ENCODE peak calls at places on chromosomes 16 and 17, in four cellular contexts. G is naive thymus-derived CD4-positive, alpha-beta T cell; V is brain microvascular endothelial cell; N is AG10803. C is an unnamed sample.

GRCh38 chr16:75491876-75492275 is 3.4 kb downstream of the CHST6 start:
- DNase-seq in N (no peak), V (no peak), G (no peak), C (peak; percentile 89)

GRCh38 chr16:86777098-86777946 is 199.0 kb downstream of the FOXL1 start:
- DNase-seq in G (no peak), N (no peak), V (no peak), C (no peak)

GRCh38 chr16:3857189-3858013 is 23.1 kb downstream of the CREBBP start:
- DNase-seq in N (peak; percentile 78), G (no peak), V (no peak), C (no peak)

GRCh38 chr17:2282297-2282873 is 21.2 kb downstream of the SMG6 start:
- DNase-seq in N (peak; percentile 93), V (peak; percentile 48), G (peak; percentile 60), C (no peak)

GRCh38 chr16:62764572-62764971 is 728.3 kb upstream of the CDH8 start:
- DNase-seq in N (no peak), G (no peak), V (no peak), C (no peak)

GRCh38 chr17:826778-827177 is 44.6 kb downstream of the MRM3 start:
- DNase-seq in N (no peak), V (no peak), G (no peak), C (no peak)

GRCh38 chr17:78400581-78401240 is 22.3 kb downstream of the PGS1 start:
- DNase-seq in G (no peak), N (no peak), V (no peak), C (peak; percentile 66)

GRCh38 chr17:15963670-15964110 is 18.8 kb downstream of the ADORA2B start:
- DNase-seq in G (no peak), V (peak; percentile 64), N (no peak), C (no peak)

GRCh38 chr16:68592466-68593337 is 52.4 kb upstream of the CDH3 start:
- DNase-seq in N (no peak), G (peak; percentile 37), V (peak; percentile 12), C (no peak)

GRCh38 chr17:2002767-2003329 is 22.3 kb downstream of the RTN4RL1 start:
- DNase-seq in V (no peak), N (no peak), G (no peak), C (no peak)

GRCh38 chr17:31074772-31075538 is 19.8 kb upstream of the NF1 start:
- DNase-seq in G (no peak), N (peak; percentile 83), V (peak; percentile 61), C (no peak)

GRCh38 chr16:31367875-31368274 is 12.9 kb downstream of the ITGAX start:
- DNase-seq in V (no peak), G (no peak), N (no peak), C (no peak)

GRCh38 chr16:57147381-57148191 is 38.3 kb downstream of the PSME3IP1 start:
- DNase-seq in G (no peak), N (peak; percentile 82), V (no peak), C (peak; percentile 46)

GRCh38 chr17:37430051-37430591 is 23.4 kb downstream of the TADA2A start:
- DNase-seq in G (no peak), N (peak; percentile 67), V (no peak), C (no peak)